ENCODE peak calls at places on chromosomes 3 and 15, in nine cellular contexts. P is suprapubic skin, R is adrenal gland, Z is B cell, A is body of pancreas, J is hepatocyte, S is cardiac fibroblast, T is right atrium auricular region, F is MM.1S. E is an unnamed sample.

GRCh38 chr15:79067434-79067833 is 23.1 kb downstream of the RASGRF1 start:
- DNase-seq in P (no peak), R (no peak), Z (no peak), A (peak), J (peak), S (no peak), T (no peak), F (peak), E (no peak)

GRCh38 chr3:72346526-72346926 is 501.7 kb downstream of the SHQ1 start:
- DNase-seq in P (peak), R (no peak), Z (no peak), A (no peak), J (peak), S (peak), T (no peak), F (no peak), E (no peak)

GRCh38 chr3:3801510-3801841 is 2.2 kb downstream of the LRRN1 start:
- DNase-seq in P (no peak), R (no peak), Z (no peak), A (no peak), J (no peak), S (no peak), T (no peak), F (no peak), E (no peak)

GRCh38 chr3:49653016-49653415 is 21.1 kb upstream of the APEH start:
- DNase-seq in P (no peak), R (no peak), Z (no peak), A (no peak), J (no peak), S (no peak), T (no peak), F (no peak), E (no peak)

GRCh38 chr3:158768881-158769518 is 32.9 kb upstream of the MFSD1 start:
- DNase-seq in P (no peak), R (no peak), Z (no peak), A (no peak), J (peak), S (peak), T (no peak), F (no peak), E (no peak)

GRCh38 chr3:47377186-47377585 is 3.6 kb upstream of the PTPN23 start:
- DNase-seq in P (no peak), R (no peak), Z (no peak), A (no peak), J (no peak), S (no peak), T (no peak), F (no peak), E (no peak)

GRCh38 chr3:128665362-128666021 is 14.9 kb upstream of the RPN1 start:
- DNase-seq in P (no peak), R (no peak), Z (no peak), A (no peak), J (no peak), S (peak), T (no peak), F (no peak), E (no peak)

GRCh38 chr15:77569647-77570186 is 63.0 kb downstream of the LINGO1 start:
- DNase-seq in P (no peak), R (no peak), Z (no peak), A (no peak), J (no peak), S (peak), T (no peak), F (no peak), E (no peak)

GRCh38 chr3:5707794-5708193 is 520.3 kb downstream of the EDEM1 start:
- DNase-seq in P (no peak), R (no peak), Z (no peak), A (no peak), J (no peak), S (no peak), T (no peak), F (no peak), E (no peak)

GRCh38 chr15:85742186-85742751 is 52.5 kb downstream of the KLHL25 start:
- DNase-seq in P (no peak), R (no peak), Z (no peak), A (no peak), J (no peak), S (peak), T (peak), F (no peak), E (no peak)

GRCh38 chr3:138381413-138381901 is 33.1 kb downstream of the MRAS start:
- DNase-seq in P (no peak), R (no peak), Z (no peak), A (no peak), J (no peak), S (peak), T (no peak), F (no peak), E (no peak)

GRCh38 chr3:156519758-156520162 is 35.2 kb downstream of the SSR3 start:
- DNase-seq in P (no peak), R (no peak), Z (no peak), A (no peak), J (no peak), S (no peak), T (no peak), F (no peak), E (no peak)

GRCh38 chr15:33022629-33023028 is 171.9 kb downstream of the FMN1 start:
- DNase-seq in P (no peak), R (no peak), Z (no peak), A (peak), J (no peak), S (peak), T (no peak), F (no peak), E (no peak)

GRCh38 chr3:10495003-10495402 is 10.4 kb downstream of the ATP2B2 start:
- DNase-seq in P (no peak), R (peak), Z (no peak), A (peak), J (peak), S (peak), T (no peak), F (no peak), E (no peak)

GRCh38 chr3:112333002-112333385 is at the start of gene CD200:
- DNase-seq in P (no peak), R (peak), Z (peak), A (peak), J (peak), S (peak), T (peak), F (no peak), E (peak)

GRCh38 chr3:128846501-128846900 is 32.9 kb upstream of the ACAD9 start:
- DNase-seq in P (no peak), R (no peak), Z (no peak), A (no peak), J (no peak), S (no peak), T (no peak), F (no peak), E (no peak)

GRCh38 chr3:192879346-192880031 is 38.2 kb downstream of the MB21D2 start:
- DNase-seq in P (no peak), R (no peak), Z (no peak), A (peak), J (peak), S (peak), T (no peak), F (no peak), E (no peak)

GRCh38 chr15:72474912-72475601 is 927 bp downstream of the ARIH1 start:
- DNase-seq in P (peak), R (peak), Z (peak), A (peak), J (peak), S (peak), T (peak), F (peak), E (peak)

GRCh38 chr3:12831582-12831866 is 9.8 kb downstream of the RPL32 start:
- DNase-seq in P (no peak), R (no peak), Z (no peak), A (no peak), J (no peak), S (no peak), T (no peak), F (no peak), E (no peak)

GRCh38 chr15:86135030-86135429 is 55.4 kb downstream of the AGBL1 start:
- DNase-seq in P (no peak), R (peak), Z (no peak), A (no peak), J (peak), S (no peak), T (peak), F (no peak), E (no peak)

GRCh38 chr3:59575113-59576001 is 525.5 kb upstream of the CFAP20DC start:
- DNase-seq in P (peak), R (peak), Z (peak), A (peak), J (peak), S (peak), T (peak), F (peak), E (peak)

GRCh38 chr15:52031542-52031941 is 12.5 kb downstream of the MAPK6 start:
- DNase-seq in P (no peak), R (no peak), Z (no peak), A (no peak), J (peak), S (no peak), T (no peak), F (no peak), E (no peak)

GRCh38 chr3:164852866-164853265 is 225.4 kb downstream of the SI start:
- DNase-seq in P (no peak), R (no peak), Z (no peak), A (no peak), J (no peak), S (no peak), T (no peak), F (no peak), E (no peak)

GRCh38 chr3:190101320-190102117 is 19.2 kb downstream of the P3H2 start:
- DNase-seq in P (no peak), R (no peak), Z (no peak), A (no peak), J (no peak), S (peak), T (no peak), F (no peak), E (no peak)

GRCh38 chr3:125219261-125219701 is 6.7 kb upstream of the SLC12A8 start:
- DNase-seq in P (no peak), R (no peak), Z (no peak), A (no peak), J (peak), S (no peak), T (no peak), F (no peak), E (no peak)

GRCh38 chr15:101613130-101614000 is 38.8 kb downstream of the TM2D3 start:
- DNase-seq in P (no peak), R (peak), Z (no peak), A (peak), J (peak), S (peak), T (peak), F (no peak), E (no peak)

DNA sequence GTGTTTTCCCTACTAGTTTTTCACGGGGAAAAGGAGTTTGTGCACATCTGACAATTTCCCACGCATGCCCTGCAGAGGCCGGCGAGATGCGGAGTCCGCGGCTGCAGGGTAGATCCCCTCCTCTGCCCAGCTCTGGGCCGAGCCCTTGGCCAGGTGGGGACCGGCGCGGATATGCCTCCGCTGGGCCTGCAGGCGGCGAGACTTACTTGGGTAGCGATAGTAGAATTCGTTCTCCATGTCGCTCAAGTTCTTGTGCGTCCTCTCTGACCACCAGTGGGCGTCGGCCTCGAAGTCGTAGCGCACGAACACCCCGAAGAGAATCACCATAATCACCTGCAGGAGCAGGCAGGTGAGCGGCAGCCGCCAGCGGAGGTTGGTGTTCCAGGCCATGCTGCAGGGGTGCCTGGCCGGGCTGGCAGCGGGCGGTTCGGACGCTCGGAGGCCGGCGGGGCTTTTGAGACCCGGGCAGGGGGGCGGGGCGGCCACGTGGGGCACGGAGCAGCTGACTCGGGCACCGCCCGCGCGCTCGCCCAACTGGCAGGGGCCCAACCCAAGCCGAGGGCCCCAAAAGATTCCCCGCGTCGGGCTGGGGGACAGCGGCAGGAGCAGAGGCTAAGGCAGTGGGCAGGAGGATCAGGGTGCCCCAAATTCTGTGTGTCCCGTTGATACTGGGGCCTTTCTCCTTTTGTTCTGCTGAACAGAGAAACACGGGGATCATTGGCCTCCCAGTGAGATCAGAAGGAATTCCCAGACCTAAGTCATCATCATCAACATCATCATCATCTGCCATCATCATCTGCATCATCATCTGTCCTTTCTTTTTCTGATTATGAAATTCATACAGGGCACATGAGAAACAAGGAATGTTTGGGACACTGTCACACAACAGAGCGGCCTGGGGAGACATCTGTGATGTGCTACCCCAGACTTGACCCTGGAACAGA is at the start of gene RHCG:
- DNase-seq in P (peak), R (peak), Z (no peak), A (peak), J (peak), S (peak), T (no peak), F (peak), E (no peak)
- TF ChIP-seq CTCF in P (peak), R (peak), Z (peak), A (peak), J (peak), S (peak), T (no peak), F (peak), E (no peak)

DNA sequence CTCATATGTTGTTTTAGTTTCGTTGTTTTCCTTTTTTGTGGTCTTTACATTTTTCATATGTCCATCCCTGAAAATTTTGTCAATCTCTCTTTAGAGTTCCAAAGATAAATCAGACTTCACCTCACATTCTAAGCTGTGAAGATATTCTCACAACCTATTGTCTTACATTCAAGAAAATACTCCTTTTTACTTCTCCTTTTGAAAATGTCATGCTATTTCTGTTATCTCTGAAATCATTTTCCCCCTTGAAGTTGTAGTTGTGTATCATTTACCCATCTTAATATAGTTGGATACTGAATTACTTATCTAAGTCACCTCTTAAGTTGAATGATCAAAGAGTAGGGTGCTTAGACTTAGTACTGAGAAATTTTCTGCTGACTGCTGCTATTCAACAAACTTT is 74.3 kb downstream of the DCUN1D1 start:
- DNase-seq in P (no peak), R (no peak), Z (no peak), A (no peak), J (no peak), S (no peak), T (no peak), F (no peak), E (no peak)
- TF ChIP-seq CTCF in P (no peak), R (no peak), Z (no peak), A (no peak), J (no peak), S (no peak), T (no peak), F (no peak), E (no peak)

DNA sequence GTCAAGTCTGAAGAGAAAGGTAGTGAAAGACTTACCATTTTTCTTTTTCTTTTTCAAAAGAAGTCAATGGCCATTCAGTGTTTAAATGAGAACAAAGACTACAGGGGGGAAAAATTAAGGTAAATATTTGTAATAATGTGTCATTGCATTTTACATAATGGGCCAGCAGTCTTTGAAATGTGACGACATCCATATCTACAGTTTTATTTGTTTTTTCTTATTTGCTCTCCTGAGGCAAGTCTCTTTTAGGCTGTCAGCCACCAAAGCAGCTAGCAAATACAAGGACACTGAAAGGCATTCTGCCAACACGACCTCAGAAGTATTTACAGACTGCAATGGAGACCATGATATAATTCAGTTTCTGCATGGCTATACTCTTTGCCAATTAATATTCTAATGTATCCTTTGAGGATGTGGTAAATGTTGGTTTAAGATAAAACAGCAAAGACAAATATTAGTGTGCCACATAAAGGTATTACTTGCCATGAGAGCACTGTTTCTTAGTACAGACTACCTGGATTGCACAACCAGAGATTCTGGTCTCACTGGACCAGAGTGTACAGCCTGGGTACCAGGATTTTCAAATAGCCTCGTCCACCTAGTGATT is 307.0 kb upstream of the THBS1 start:
- DNase-seq in P (no peak), R (no peak), Z (no peak), A (peak), J (peak), S (peak), T (no peak), F (no peak), E (no peak)
- TF ChIP-seq CTCF in P (no peak), R (no peak), Z (no peak), A (no peak), J (no peak), S (no peak), T (no peak), F (no peak), E (no peak)

GRCh38 chr15:67171471-67171870 is 83.0 kb downstream of the AAGAB start:
- DNase-seq in P (no peak), R (no peak), Z (no peak), A (no peak), J (no peak), S (no peak), T (no peak), F (no peak), E (no peak)
- TF ChIP-seq CTCF in P (no peak), R (no peak), Z (no peak), A (no peak), J (no peak), S (no peak), T (no peak), F (no peak), E (no peak)

GRCh38 chr15:31438601-31439265 is 112.1 kb downstream of the KLF13 start:
- DNase-seq in P (no peak), R (no peak), Z (no peak), A (no peak), J (no peak), S (no peak), T (no peak), F (no peak), E (no peak)

GRCh38 chr15:31440754-31441298 is 114.2 kb downstream of the KLF13 start:
- DNase-seq in P (peak), R (peak), Z (peak), A (peak), J (peak), S (peak), T (no peak), F (no peak), E (peak)

GRCh38 chr15:31439328-31439727 is 112.7 kb downstream of the KLF13 start:
- DNase-seq in P (no peak), R (no peak), Z (no peak), A (no peak), J (no peak), S (no peak), T (no peak), F (peak), E (no peak)

GRCh38 chr15:31444844-31445243 is 118.2 kb downstream of the KLF13 start:
- DNase-seq in P (no peak), R (no peak), Z (no peak), A (no peak), J (no peak), S (no peak), T (no peak), F (peak), E (no peak)

GRCh38 chr15:31442203-31443090 is 115.8 kb downstream of the KLF13 start:
- DNase-seq in P (no peak), R (no peak), Z (no peak), A (no peak), J (peak), S (peak), T (no peak), F (no peak), E (no peak)
- TF ChIP-seq CTCF in P (peak), R (no peak), Z (no peak), A (no peak), J (no peak), S (peak), T (no peak), F (no peak), E (no peak)

GRCh38 chr15:28080386-28080785 is 18.7 kb downstream of the OCA2 start:
- DNase-seq in P (no peak), R (no peak), Z (no peak), A (no peak), J (no peak), S (no peak), T (no peak), F (no peak), E (no peak)
- TF ChIP-seq CTCF in P (no peak), R (no peak), Z (no peak), A (no peak), J (peak), S (no peak), T (no peak), F (no peak), E (no peak)

GRCh38 chr15:66863382-66864085 is 161.5 kb downstream of the SMAD6 start:
- DNase-seq in P (peak), R (peak), Z (no peak), A (peak), J (no peak), S (no peak), T (no peak), F (no peak), E (no peak)
- TF ChIP-seq CTCF in P (no peak), R (no peak), Z (no peak), A (no peak), J (no peak), S (no peak), T (no peak), F (no peak), E (no peak)

GRCh38 chr15:92938387-92938786 is 38.3 kb downstream of the CHD2 start:
- DNase-seq in P (no peak), R (no peak), Z (no peak), A (no peak), J (no peak), S (no peak), T (no peak), F (no peak), E (no peak)
- TF ChIP-seq CTCF in P (no peak), R (no peak), Z (peak), A (peak), J (no peak), S (peak), T (no peak), F (peak), E (peak)

DNA sequence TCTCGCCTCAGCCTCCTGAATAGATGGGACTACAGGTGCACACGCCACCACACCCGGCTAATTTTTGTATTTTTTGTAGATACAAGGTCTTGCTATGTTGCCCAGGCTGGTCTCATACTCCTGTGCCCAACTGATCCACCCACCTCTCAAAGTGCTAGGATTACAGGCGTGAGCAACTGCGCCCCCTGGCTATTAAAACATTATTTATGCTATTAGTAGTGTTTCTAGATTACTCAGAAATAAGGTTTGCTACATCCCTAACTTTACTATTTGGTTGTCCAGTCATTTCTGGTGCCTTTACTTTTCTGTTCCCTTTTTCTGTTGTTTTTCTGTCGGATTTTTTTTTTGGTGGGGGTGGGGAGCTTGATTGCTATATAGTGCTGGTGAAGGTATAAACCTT is 393.6 kb upstream of the TPM1 start:
- DNase-seq in P (no peak), R (no peak), Z (no peak), A (no peak), J (peak), S (peak), T (no peak), F (no peak), E (no peak)
- TF ChIP-seq CTCF in P (no peak), R (no peak), Z (no peak), A (peak), J (peak), S (peak), T (no peak), F (peak), E (no peak)